ENCODE peak calls at places on chromosome 14, in nine cellular contexts. N, V, S, H, M, Q, L, E and F are unnamed samples.

GRCh38 chr14:89155491-89155890 is 261.5 kb downstream of the FOXN3 start:
- DNase-seq in N (no peak), V (no peak), S (no peak), H (no peak), M (no peak), Q (no peak), L (no peak), E (no peak), F (no peak)

GRCh38 chr14:94100847-94101246 is 9.7 kb upstream of the IFI27 start:
- DNase-seq in N (no peak), V (no peak), S (peak), H (no peak), M (peak), Q (no peak), L (no peak), E (no peak), F (peak)

GRCh38 chr14:36426836-36427235 is 93.2 kb downstream of the NKX2-1 start:
- DNase-seq in N (peak), V (no peak), S (no peak), H (no peak), M (no peak), Q (no peak), L (no peak), E (no peak), F (no peak)

GRCh38 chr14:42504433-42504832 is 897.8 kb downstream of the LRFN5 start:
- DNase-seq in N (no peak), V (no peak), S (peak), H (no peak), M (no peak), Q (no peak), L (no peak), E (no peak), F (no peak)

GRCh38 chr14:95311752-95312151 is 8.0 kb downstream of the CLMN start:
- DNase-seq in N (no peak), V (no peak), S (no peak), H (no peak), M (peak), Q (no peak), L (no peak), E (no peak), F (peak)

GRCh38 chr14:95319312-95320075 is at the start of gene CLMN:
- DNase-seq in N (peak), V (peak), S (peak), H (no peak), M (no peak), Q (peak), L (peak), E (no peak), F (peak)

GRCh38 chr14:35252485-35252884 is 39.7 kb upstream of the PSMA6 start:
- DNase-seq in N (no peak), V (no peak), S (no peak), H (no peak), M (no peak), Q (no peak), L (no peak), E (no peak), F (no peak)

GRCh38 chr14:90405755-90406154 is 8.9 kb downstream of the CALM1 start:
- DNase-seq in N (peak), V (no peak), S (no peak), H (no peak), M (no peak), Q (no peak), L (no peak), E (no peak), F (no peak)

GRCh38 chr14:68627868-68628604 is 164.8 kb downstream of the ZFP36L1 start:
- DNase-seq in N (no peak), V (peak), S (no peak), H (no peak), M (no peak), Q (peak), L (peak), E (peak), F (peak)

GRCh38 chr14:21498540-21499526 is 12.3 kb downstream of the METTL3 start:
- DNase-seq in N (peak), V (peak), S (peak), H (no peak), M (peak), Q (no peak), L (peak), E (no peak), F (peak)

GRCh38 chr14:50551877-50552276 is 8.1 kb upstream of the ATL1 start:
- DNase-seq in N (no peak), V (no peak), S (no peak), H (no peak), M (no peak), Q (no peak), L (no peak), E (no peak), F (no peak)

GRCh38 chr14:44846232-44846824 is 115.4 kb downstream of the KLHL28 start:
- DNase-seq in N (peak), V (peak), S (peak), H (no peak), M (peak), Q (no peak), L (peak), E (no peak), F (peak)